ENCODE peak calls at places on chromosomes 3 and 15, in seven cellular contexts. One of them, this sample, is unnamed.

GRCh38 chr15:58702233-58702632 is 47.3 kb downstream of the ADAM10 start:
- DNase-seq in sigmoid colon: no peak
- DNase-seq in dermis microvascular lymphatic vessel endothelial cell: no peak
- DNase-seq in pulmonary artery endothelial cell: no peak
- DNase-seq in GF-D8: no peak
- DNase-seq in head of caudate nucleus: no peak
- DNase-seq in GM23248: no peak
- DNase-seq in this sample: no peak

GRCh38 chr15:78035319-78035718 is 42.2 kb downstream of the TBC1D2B start:
- DNase-seq in sigmoid colon: no peak
- DNase-seq in head of caudate nucleus: no peak
- DNase-seq in GM23248: no peak
- DNase-seq in pulmonary artery endothelial cell: peak
- DNase-seq in GF-D8: peak
- DNase-seq in dermis microvascular lymphatic vessel endothelial cell: peak
- DNase-seq in this sample: no peak

GRCh38 chr3:10470666-10471336 is 34.6 kb downstream of the ATP2B2 start:
- DNase-seq in GF-D8: no peak
- DNase-seq in GM23248: no peak
- DNase-seq in head of caudate nucleus: no peak
- DNase-seq in dermis microvascular lymphatic vessel endothelial cell: no peak
- DNase-seq in pulmonary artery endothelial cell: no peak
- DNase-seq in sigmoid colon: no peak
- DNase-seq in this sample: no peak

GRCh38 chr3:46584598-46585467 is 18.7 kb upstream of the LRRC2 start:
- DNase-seq in head of caudate nucleus: no peak
- DNase-seq in sigmoid colon: no peak
- DNase-seq in GM23248: no peak
- DNase-seq in pulmonary artery endothelial cell: no peak
- DNase-seq in GF-D8: no peak
- DNase-seq in dermis microvascular lymphatic vessel endothelial cell: no peak
- DNase-seq in this sample: no peak

GRCh38 chr3:6781103-6781502 is 79.8 kb upstream of the GRM7 start:
- DNase-seq in dermis microvascular lymphatic vessel endothelial cell: no peak
- DNase-seq in GF-D8: no peak
- DNase-seq in head of caudate nucleus: no peak
- DNase-seq in pulmonary artery endothelial cell: no peak
- DNase-seq in sigmoid colon: no peak
- DNase-seq in GM23248: no peak
- DNase-seq in this sample: no peak

GRCh38 chr3:138405486-138405885 is 28.9 kb upstream of the ESYT3 start:
- DNase-seq in dermis microvascular lymphatic vessel endothelial cell: no peak
- DNase-seq in head of caudate nucleus: no peak
- DNase-seq in GF-D8: no peak
- DNase-seq in sigmoid colon: no peak
- DNase-seq in pulmonary artery endothelial cell: no peak
- DNase-seq in GM23248: no peak
- DNase-seq in this sample: no peak

GRCh38 chr15:96125681-96126080 is 204.8 kb upstream of the NR2F2 start:
- DNase-seq in head of caudate nucleus: no peak
- DNase-seq in GF-D8: no peak
- DNase-seq in dermis microvascular lymphatic vessel endothelial cell: peak
- DNase-seq in sigmoid colon: no peak
- DNase-seq in GM23248: peak
- DNase-seq in pulmonary artery endothelial cell: no peak
- DNase-seq in this sample: peak

GRCh38 chr3:196493292-196493691 is 10.3 kb downstream of the RNF168 start:
- DNase-seq in GM23248: no peak
- DNase-seq in pulmonary artery endothelial cell: no peak
- DNase-seq in GF-D8: no peak
- DNase-seq in dermis microvascular lymphatic vessel endothelial cell: no peak
- DNase-seq in sigmoid colon: no peak
- DNase-seq in head of caudate nucleus: no peak
- DNase-seq in this sample: no peak

GRCh38 chr3:17044844-17045243 is 160.1 kb downstream of the PLCL2 start:
- DNase-seq in GM23248: no peak
- DNase-seq in dermis microvascular lymphatic vessel endothelial cell: no peak
- DNase-seq in head of caudate nucleus: no peak
- DNase-seq in sigmoid colon: no peak
- DNase-seq in GF-D8: no peak
- DNase-seq in pulmonary artery endothelial cell: no peak
- DNase-seq in this sample: no peak

GRCh38 chr15:58311551-58311950 is 120.2 kb upstream of the LIPC start:
- DNase-seq in GF-D8: no peak
- DNase-seq in dermis microvascular lymphatic vessel endothelial cell: no peak
- DNase-seq in pulmonary artery endothelial cell: no peak
- DNase-seq in GM23248: no peak
- DNase-seq in head of caudate nucleus: no peak
- DNase-seq in sigmoid colon: no peak
- DNase-seq in this sample: no peak

GRCh38 chr3:195870442-195870841 is 37.9 kb downstream of the TNK2 start:
- DNase-seq in GF-D8: no peak
- DNase-seq in GM23248: peak
- DNase-seq in dermis microvascular lymphatic vessel endothelial cell: no peak
- DNase-seq in pulmonary artery endothelial cell: no peak
- DNase-seq in sigmoid colon: no peak
- DNase-seq in head of caudate nucleus: no peak
- DNase-seq in this sample: no peak

GRCh38 chr3:80285370-80285769 is 517.6 kb upstream of the ROBO1 start:
- DNase-seq in sigmoid colon: no peak
- DNase-seq in GF-D8: no peak
- DNase-seq in GM23248: no peak
- DNase-seq in pulmonary artery endothelial cell: no peak
- DNase-seq in head of caudate nucleus: no peak
- DNase-seq in dermis microvascular lymphatic vessel endothelial cell: no peak
- DNase-seq in this sample: peak

GRCh38 chr3:141482250-141482937 is 4.4 kb upstream of the RASA2 start:
- DNase-seq in pulmonary artery endothelial cell: peak
- DNase-seq in dermis microvascular lymphatic vessel endothelial cell: peak
- DNase-seq in GF-D8: no peak
- DNase-seq in GM23248: peak
- DNase-seq in sigmoid colon: no peak
- DNase-seq in head of caudate nucleus: no peak
- DNase-seq in this sample: peak

GRCh38 chr3:10442151-10442795 is 63.1 kb downstream of the ATP2B2 start:
- DNase-seq in dermis microvascular lymphatic vessel endothelial cell: no peak
- DNase-seq in GF-D8: no peak
- DNase-seq in sigmoid colon: no peak
- DNase-seq in GM23248: peak
- DNase-seq in pulmonary artery endothelial cell: no peak
- DNase-seq in head of caudate nucleus: no peak
- DNase-seq in this sample: no peak

GRCh38 chr15:50183112-50183794 is 1.3 kb downstream of the SLC27A2 start:
- DNase-seq in GF-D8: no peak
- DNase-seq in GM23248: peak
- DNase-seq in head of caudate nucleus: no peak
- DNase-seq in dermis microvascular lymphatic vessel endothelial cell: no peak
- DNase-seq in pulmonary artery endothelial cell: no peak
- DNase-seq in sigmoid colon: no peak
- DNase-seq in this sample: no peak

GRCh38 chr3:196127308-196128040 is 45.6 kb upstream of the TFRC start:
- DNase-seq in GM23248: no peak
- DNase-seq in sigmoid colon: no peak
- DNase-seq in pulmonary artery endothelial cell: no peak
- DNase-seq in head of caudate nucleus: no peak
- DNase-seq in dermis microvascular lymphatic vessel endothelial cell: no peak
- DNase-seq in GF-D8: peak
- DNase-seq in this sample: no peak

GRCh38 chr3:173913985-173914421 is 516.5 kb downstream of the NLGN1 start:
- DNase-seq in dermis microvascular lymphatic vessel endothelial cell: no peak
- DNase-seq in sigmoid colon: no peak
- DNase-seq in pulmonary artery endothelial cell: no peak
- DNase-seq in head of caudate nucleus: no peak
- DNase-seq in GF-D8: no peak
- DNase-seq in GM23248: peak
- DNase-seq in this sample: no peak

GRCh38 chr3:188775412-188775811 is 396.4 kb upstream of the TPRG1 start:
- DNase-seq in dermis microvascular lymphatic vessel endothelial cell: peak
- DNase-seq in sigmoid colon: no peak
- DNase-seq in GF-D8: no peak
- DNase-seq in pulmonary artery endothelial cell: no peak
- DNase-seq in GM23248: no peak
- DNase-seq in head of caudate nucleus: no peak
- DNase-seq in this sample: no peak

GRCh38 chr3:57530071-57530608 is 14.0 kb downstream of the DNAH12 start:
- DNase-seq in GM23248: peak
- DNase-seq in dermis microvascular lymphatic vessel endothelial cell: no peak
- DNase-seq in GF-D8: no peak
- DNase-seq in sigmoid colon: no peak
- DNase-seq in pulmonary artery endothelial cell: no peak
- DNase-seq in head of caudate nucleus: no peak
- DNase-seq in this sample: no peak

GRCh38 chr3:49162751-49163419 is 3.2 kb downstream of the CCDC71 start:
- DNase-seq in dermis microvascular lymphatic vessel endothelial cell: no peak
- DNase-seq in pulmonary artery endothelial cell: no peak
- DNase-seq in head of caudate nucleus: no peak
- DNase-seq in sigmoid colon: no peak
- DNase-seq in GF-D8: no peak
- DNase-seq in GM23248: no peak
- DNase-seq in this sample: no peak

GRCh38 chr3:172384836-172385235 is 63.4 kb downstream of the GHSR start:
- DNase-seq in GF-D8: no peak
- DNase-seq in head of caudate nucleus: no peak
- DNase-seq in pulmonary artery endothelial cell: no peak
- DNase-seq in sigmoid colon: no peak
- DNase-seq in dermis microvascular lymphatic vessel endothelial cell: no peak
- DNase-seq in GM23248: no peak
- DNase-seq in this sample: no peak

GRCh38 chr3:194536883-194537637 is 50.3 kb upstream of the ATP13A3 start:
- DNase-seq in pulmonary artery endothelial cell: no peak
- DNase-seq in dermis microvascular lymphatic vessel endothelial cell: peak
- DNase-seq in GF-D8: peak
- DNase-seq in sigmoid colon: peak
- DNase-seq in head of caudate nucleus: no peak
- DNase-seq in GM23248: peak
- DNase-seq in this sample: peak

GRCh38 chr15:66986951-66987350 is 78.5 kb upstream of the SMAD3 start:
- DNase-seq in GF-D8: no peak
- DNase-seq in GM23248: no peak
- DNase-seq in pulmonary artery endothelial cell: no peak
- DNase-seq in head of caudate nucleus: peak
- DNase-seq in sigmoid colon: no peak
- DNase-seq in dermis microvascular lymphatic vessel endothelial cell: no peak
- DNase-seq in this sample: no peak

GRCh38 chr15:69421498-69421897 is 7.3 kb downstream of the KIF23 start:
- DNase-seq in pulmonary artery endothelial cell: no peak
- DNase-seq in GM23248: peak
- DNase-seq in GF-D8: no peak
- DNase-seq in sigmoid colon: no peak
- DNase-seq in dermis microvascular lymphatic vessel endothelial cell: no peak
- DNase-seq in head of caudate nucleus: no peak
- DNase-seq in this sample: peak

GRCh38 chr3:152403632-152404066 is 134.9 kb downstream of the MBNL1 start:
- DNase-seq in dermis microvascular lymphatic vessel endothelial cell: no peak
- DNase-seq in GF-D8: no peak
- DNase-seq in head of caudate nucleus: peak
- DNase-seq in GM23248: no peak
- DNase-seq in pulmonary artery endothelial cell: no peak
- DNase-seq in sigmoid colon: peak
- DNase-seq in this sample: no peak

GRCh38 chr15:100725121-100726069 is 123.0 kb downstream of the ASB7 start:
- DNase-seq in GF-D8: no peak
- DNase-seq in sigmoid colon: no peak
- DNase-seq in pulmonary artery endothelial cell: no peak
- DNase-seq in dermis microvascular lymphatic vessel endothelial cell: no peak
- DNase-seq in GM23248: peak
- DNase-seq in head of caudate nucleus: no peak
- DNase-seq in this sample: peak

GRCh38 chr3:195257454-195258448 is 13.2 kb downstream of the XXYLT1 start:
- DNase-seq in sigmoid colon: peak
- DNase-seq in pulmonary artery endothelial cell: no peak
- DNase-seq in GM23248: no peak
- DNase-seq in head of caudate nucleus: no peak
- DNase-seq in dermis microvascular lymphatic vessel endothelial cell: peak
- DNase-seq in GF-D8: no peak
- DNase-seq in this sample: no peak

GRCh38 chr3:52524258-52524751 is 9.4 kb downstream of the NT5DC2 start:
- DNase-seq in GF-D8: no peak
- DNase-seq in dermis microvascular lymphatic vessel endothelial cell: no peak
- DNase-seq in sigmoid colon: peak
- DNase-seq in pulmonary artery endothelial cell: no peak
- DNase-seq in head of caudate nucleus: no peak
- DNase-seq in GM23248: no peak
- DNase-seq in this sample: no peak

GRCh38 chr3:102060814-102061213 is 211.5 kb downstream of the NFKBIZ start:
- DNase-seq in GM23248: peak
- DNase-seq in head of caudate nucleus: no peak
- DNase-seq in pulmonary artery endothelial cell: no peak
- DNase-seq in dermis microvascular lymphatic vessel endothelial cell: peak
- DNase-seq in sigmoid colon: no peak
- DNase-seq in GF-D8: no peak
- DNase-seq in this sample: peak

GRCh38 chr15:68829068-68829467 is 8.4 kb upstream of the ANP32A start:
- DNase-seq in GM23248: peak
- DNase-seq in dermis microvascular lymphatic vessel endothelial cell: peak
- DNase-seq in head of caudate nucleus: no peak
- DNase-seq in GF-D8: peak
- DNase-seq in pulmonary artery endothelial cell: no peak
- DNase-seq in sigmoid colon: no peak
- DNase-seq in this sample: peak

GRCh38 chr15:98649621-98649995 is 1.3 kb downstream of the IGF1R start:
- DNase-seq in dermis microvascular lymphatic vessel endothelial cell: peak
- DNase-seq in GM23248: peak
- DNase-seq in pulmonary artery endothelial cell: no peak
- DNase-seq in head of caudate nucleus: peak
- DNase-seq in sigmoid colon: peak
- DNase-seq in GF-D8: peak
- DNase-seq in this sample: peak

GRCh38 chr15:65066001-65066634 is 1.7 kb downstream of the RASL12 start:
- DNase-seq in GF-D8: no peak
- DNase-seq in head of caudate nucleus: no peak
- DNase-seq in GM23248: peak
- DNase-seq in sigmoid colon: no peak
- DNase-seq in pulmonary artery endothelial cell: no peak
- DNase-seq in dermis microvascular lymphatic vessel endothelial cell: no peak
- DNase-seq in this sample: no peak

GRCh38 chr15:85318732-85319076 is 61.7 kb upstream of the AKAP13 start:
- DNase-seq in dermis microvascular lymphatic vessel endothelial cell: no peak
- DNase-seq in head of caudate nucleus: no peak
- DNase-seq in GM23248: no peak
- DNase-seq in sigmoid colon: no peak
- DNase-seq in pulmonary artery endothelial cell: no peak
- DNase-seq in GF-D8: no peak
- DNase-seq in this sample: no peak

GRCh38 chr15:79296583-79296982 is 14.1 kb downstream of the ANKRD34C start:
- DNase-seq in pulmonary artery endothelial cell: no peak
- DNase-seq in sigmoid colon: no peak
- DNase-seq in head of caudate nucleus: no peak
- DNase-seq in dermis microvascular lymphatic vessel endothelial cell: no peak
- DNase-seq in GF-D8: no peak
- DNase-seq in GM23248: no peak
- DNase-seq in this sample: no peak

GRCh38 chr3:72663429-72663828 is 184.8 kb downstream of the SHQ1 start:
- DNase-seq in pulmonary artery endothelial cell: no peak
- DNase-seq in dermis microvascular lymphatic vessel endothelial cell: no peak
- DNase-seq in GM23248: peak
- DNase-seq in sigmoid colon: no peak
- DNase-seq in head of caudate nucleus: no peak
- DNase-seq in GF-D8: no peak
- DNase-seq in this sample: peak

GRCh38 chr3:140629351-140630137 is 48.3 kb upstream of the TRIM42 start:
- DNase-seq in GF-D8: no peak
- DNase-seq in sigmoid colon: no peak
- DNase-seq in dermis microvascular lymphatic vessel endothelial cell: peak
- DNase-seq in pulmonary artery endothelial cell: peak
- DNase-seq in GM23248: peak
- DNase-seq in head of caudate nucleus: no peak
- DNase-seq in this sample: peak

GRCh38 chr15:55334997-55335396 is 16.0 kb downstream of the PIGB start:
- DNase-seq in GF-D8: no peak
- DNase-seq in pulmonary artery endothelial cell: no peak
- DNase-seq in dermis microvascular lymphatic vessel endothelial cell: no peak
- DNase-seq in sigmoid colon: no peak
- DNase-seq in head of caudate nucleus: no peak
- DNase-seq in GM23248: peak
- DNase-seq in this sample: no peak

GRCh38 chr15:87959080-87959479 is 297.5 kb downstream of the NTRK3 start:
- DNase-seq in sigmoid colon: no peak
- DNase-seq in GF-D8: no peak
- DNase-seq in GM23248: peak
- DNase-seq in head of caudate nucleus: no peak
- DNase-seq in dermis microvascular lymphatic vessel endothelial cell: no peak
- DNase-seq in pulmonary artery endothelial cell: no peak
- DNase-seq in this sample: peak

This sample was measured in RPMI7951.